ENCODE peak calls at places on chromosomes 7 and 10, in seven cellular contexts. H is ELR; X is stimulated activated naive CD4-positive, alpha-beta T cell; Q is mucosa of descending colon; Y is GM06990; M is progenitor cell of endocrine pancreas; E is AG10803. Z is an unnamed sample.

GRCh38 chr10:29479081-29479917 is 155.5 kb downstream of the SVIL start:
- DNase-seq in H (peak; percentile 70), X (no peak), Q (no peak), Y (no peak), M (no peak), E (peak; percentile 27), Z (peak; percentile 66)

GRCh38 chr7:2151235-2151634 is 81.5 kb downstream of the MAD1L1 start:
- DNase-seq in H (no peak), X (no peak), Q (no peak), Y (no peak), M (no peak), E (no peak), Z (peak; percentile 16)

GRCh38 chr10:124266468-124267230 is 152.1 kb downstream of the OAT start:
- DNase-seq in H (no peak), X (no peak), Q (no peak), Y (no peak), M (no peak), E (no peak), Z (no peak)

GRCh38 chr10:11573497-11573896 is 38.0 kb downstream of the USP6NL start:
- DNase-seq in H (peak; percentile 20), X (no peak), Q (no peak), Y (peak; percentile 24), M (no peak), E (peak; percentile 62), Z (no peak)

GRCh38 chr7:98276241-98276761 is 5.2 kb upstream of the BRI3 start:
- DNase-seq in H (no peak), X (no peak), Q (no peak), Y (no peak), M (no peak), E (peak; percentile 80), Z (no peak)

GRCh38 chr7:130593033-130593432 is 75.5 kb downstream of the COPG2 start:
- DNase-seq in H (no peak), X (no peak), Q (no peak), Y (no peak), M (no peak), E (no peak), Z (no peak)

GRCh38 chr10:105347487-105347886 is 706.4 kb downstream of the SORCS3 start:
- DNase-seq in H (peak; percentile 10), X (no peak), Q (no peak), Y (no peak), M (no peak), E (no peak), Z (no peak)

GRCh38 chr10:42940487-42941157 is 136.2 kb upstream of the RET start:
- DNase-seq in H (no peak), X (no peak), Q (no peak), Y (no peak), M (no peak), E (no peak), Z (no peak)

GRCh38 chr7:131197920-131198610 is 129.6 kb upstream of the MKLN1 start:
- DNase-seq in H (peak; percentile 80), X (no peak), Q (no peak), Y (no peak), M (no peak), E (peak; percentile 83), Z (no peak)

GRCh38 chr10:33215154-33215553 is 119.3 kb downstream of the NRP1 start:
- DNase-seq in H (peak; percentile 37), X (peak; percentile 14), Q (no peak), Y (no peak), M (no peak), E (peak; percentile 85), Z (no peak)